ENCODE peak calls at places on chromosome 3, in eight cellular contexts. N is fibroblast of lung; M is endothelial cell; X is activated CD8-positive, alpha-beta T cell treated with anti-CD3 and anti-CD28 coated beads for 36 hours; K is neural crest cell; U is foreskin fibroblast; D is breast epithelium; S is Peyer's patch. C is an unnamed sample.

GRCh38 chr3:30913176-30913575 is 18.7 kb upstream of the GADL1 start:
- DNase-seq in D (no peak), N (no peak), M (no peak), K (no peak), X (no peak), S (no peak), U (no peak), C (no peak)

GRCh38 chr3:186115229-186115996 is 6.5 kb upstream of the ETV5 start:
- DNase-seq in N (no peak), D (no peak), U (no peak), M (no peak), S (no peak), X (no peak), K (no peak), C (no peak)

GRCh38 chr3:72630614-72631344 is 217.5 kb downstream of the SHQ1 start:
- DNase-seq in K (no peak), N (no peak), U (no peak), D (no peak), X (no peak), M (no peak), S (no peak), C (no peak)

GRCh38 chr3:29201609-29202008 is 79.3 kb upstream of the RBMS3 start:
- DNase-seq in N (no peak), S (no peak), M (no peak), U (no peak), X (no peak), K (no peak), D (no peak), C (no peak)

GRCh38 chr3:105399611-105400010 is 32.9 kb downstream of the ALCAM start:
- DNase-seq in X (no peak), U (no peak), M (no peak), S (no peak), D (no peak), K (no peak), N (no peak), C (no peak)

GRCh38 chr3:9279959-9280358 is 30.5 kb upstream of the SRGAP3 start:
- DNase-seq in N (no peak), K (peak; percentile 44), D (no peak), M (no peak), S (no peak), X (no peak), U (peak; percentile 21), C (no peak)

GRCh38 chr3:112500621-112501020 is 1.3 kb upstream of the BTLA start:
- DNase-seq in K (no peak), S (no peak), U (no peak), X (no peak), N (no peak), D (no peak), M (no peak), C (no peak)

GRCh38 chr3:37905987-37906674 is 44.5 kb downstream of the CTDSPL start:
- DNase-seq in M (no peak), S (no peak), X (no peak), K (no peak), N (peak; percentile 65), U (peak; percentile 84), D (no peak), C (no peak)

GRCh38 chr3:149655826-149656599 is 1.8 kb downstream of the WWTR1 start:
- DNase-seq in N (peak; percentile 42), D (no peak), U (no peak), K (no peak), M (no peak), S (no peak), X (no peak), C (no peak)

GRCh38 chr3:8712045-8712870 is 21.3 kb upstream of the CAV3 start:
- DNase-seq in X (no peak), K (no peak), N (peak; percentile 59), U (peak; percentile 80), S (no peak), D (no peak), M (no peak), C (no peak)

GRCh38 chr3:44069276-44069675 is 172.4 kb upstream of the TOPAZ1 start:
- DNase-seq in U (peak; percentile 45), S (no peak), X (no peak), M (no peak), K (no peak), D (no peak), N (no peak), C (no peak)

GRCh38 chr3:182364323-182364722 is 429.0 kb upstream of the ATP11B start:
- DNase-seq in D (no peak), U (no peak), S (no peak), M (no peak), K (no peak), X (no peak), N (no peak), C (no peak)

GRCh38 chr3:173589116-173589515 is 191.6 kb downstream of the NLGN1 start:
- DNase-seq in M (no peak), U (no peak), N (no peak), X (no peak), K (no peak), S (no peak), D (no peak), C (no peak)

DNA sequence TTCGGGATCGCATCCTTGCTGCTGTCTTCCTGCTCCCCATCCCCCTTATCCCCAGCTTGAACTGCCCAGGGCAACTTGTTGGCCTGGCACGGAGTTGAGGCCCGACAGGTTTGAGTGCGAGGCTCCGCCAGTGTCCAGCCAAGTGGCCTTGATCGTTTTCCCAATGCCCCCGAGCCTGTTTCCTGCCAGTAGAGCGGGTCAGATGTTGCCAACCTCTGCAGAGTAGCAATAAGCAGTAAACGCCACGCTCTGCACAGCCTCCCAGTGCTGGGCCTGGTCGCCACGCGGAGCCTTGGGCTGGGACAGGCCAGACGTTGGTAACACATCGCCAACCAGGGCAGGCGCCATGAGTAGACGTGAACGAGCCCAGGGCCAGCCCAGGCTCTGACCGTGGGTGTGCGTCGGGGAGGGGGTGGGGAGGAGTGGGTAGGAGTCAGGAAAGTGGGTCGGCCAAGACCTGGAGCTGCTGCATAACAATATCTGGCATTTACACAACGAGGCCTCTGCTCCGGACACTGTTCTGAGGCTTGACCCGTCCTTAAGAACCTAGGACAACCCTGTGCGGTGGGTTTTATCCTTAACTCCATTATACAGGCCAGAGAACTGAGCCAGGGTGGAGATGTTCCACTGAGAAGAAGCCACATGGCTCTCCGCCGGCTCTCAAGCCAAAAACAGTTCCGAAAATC is 444 bp upstream of the ABHD14A start:
- DNase-seq in K (no peak), M (no peak), S (no peak), N (peak; percentile 19), U (peak; percentile 38), X (peak; percentile 36), D (peak; percentile 75), C (no peak)
- TF ChIP-seq CTCF in K (no peak), M (peak; percentile 10), S (no peak), N (no peak), U (no peak), X (no peak), D (no peak), C (no peak)

GRCh38 chr3:40169983-40170382 is 139.5 kb upstream of the EIF1B start:
- DNase-seq in S (no peak), X (no peak), M (no peak), D (no peak), N (no peak), U (no peak), K (no peak), C (no peak)

GRCh38 chr3:40170395-40170794 is 139.1 kb upstream of the EIF1B start:
- DNase-seq in K (no peak), N (no peak), D (no peak), U (no peak), M (no peak), X (peak; percentile 11), S (no peak), C (no peak)

GRCh38 chr3:40167958-40168357 is 141.5 kb upstream of the EIF1B start:
- DNase-seq in X (no peak), M (no peak), U (no peak), K (no peak), N (no peak), D (no peak), S (no peak), C (no peak)

GRCh38 chr3:40162616-40163015 is 146.9 kb upstream of the EIF1B start:
- DNase-seq in D (no peak), U (no peak), X (no peak), S (no peak), K (no peak), N (no peak), M (no peak), C (no peak)

DNA sequence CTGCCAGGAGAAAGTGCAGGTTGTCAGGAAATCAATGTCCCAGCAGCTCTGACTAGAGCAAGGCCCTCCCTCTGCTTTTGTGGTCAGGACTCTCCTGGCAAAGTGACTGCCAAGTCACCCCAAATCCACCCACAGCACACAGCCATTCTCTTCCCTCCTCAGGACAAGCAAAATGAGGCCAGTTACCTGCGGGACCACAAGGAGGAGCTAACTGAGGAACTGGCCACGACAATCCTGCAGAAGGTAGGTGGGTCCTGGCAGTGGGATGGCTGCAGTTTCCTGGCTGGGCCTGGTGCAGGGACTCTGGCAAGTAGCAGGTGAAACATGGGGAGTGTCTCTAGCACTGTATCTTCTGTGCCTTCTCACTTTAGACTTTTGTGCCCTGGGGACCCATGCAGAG is 142.5 kb upstream of the EIF1B start:
- DNase-seq in M (no peak), U (no peak), N (no peak), D (no peak), K (no peak), S (no peak), X (no peak), C (no peak)
- TF ChIP-seq CTCF in M (no peak), U (no peak), N (no peak), D (no peak), K (no peak), S (no peak), X (no peak), C (no peak)

DNA sequence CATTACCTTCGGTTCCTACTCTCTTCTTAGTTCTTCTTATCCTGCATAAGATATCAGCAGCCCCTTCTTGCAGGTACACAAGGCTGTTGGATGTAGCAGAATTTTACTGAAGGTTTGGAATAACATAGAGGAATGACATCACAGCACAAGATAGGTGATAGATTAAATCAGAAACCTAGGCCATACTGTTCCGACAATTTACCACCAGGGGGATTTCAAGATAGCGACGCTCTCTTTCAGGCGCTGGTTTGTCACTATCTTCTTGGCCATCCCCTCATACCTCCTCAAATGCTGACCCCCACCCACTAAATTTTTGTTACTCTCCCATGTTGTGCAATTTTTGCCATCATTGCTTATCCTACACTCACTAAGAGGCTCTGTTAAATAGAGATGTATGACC is 3.5 kb downstream of the SIDT1 start:
- DNase-seq in D (no peak), U (no peak), K (no peak), N (no peak), S (no peak), M (no peak), X (no peak), C (no peak)
- TF ChIP-seq CTCF in D (no peak), U (no peak), K (peak; percentile 55), N (no peak), S (no peak), M (peak; percentile 73), X (peak; percentile 45), C (peak; percentile 26)

DNA sequence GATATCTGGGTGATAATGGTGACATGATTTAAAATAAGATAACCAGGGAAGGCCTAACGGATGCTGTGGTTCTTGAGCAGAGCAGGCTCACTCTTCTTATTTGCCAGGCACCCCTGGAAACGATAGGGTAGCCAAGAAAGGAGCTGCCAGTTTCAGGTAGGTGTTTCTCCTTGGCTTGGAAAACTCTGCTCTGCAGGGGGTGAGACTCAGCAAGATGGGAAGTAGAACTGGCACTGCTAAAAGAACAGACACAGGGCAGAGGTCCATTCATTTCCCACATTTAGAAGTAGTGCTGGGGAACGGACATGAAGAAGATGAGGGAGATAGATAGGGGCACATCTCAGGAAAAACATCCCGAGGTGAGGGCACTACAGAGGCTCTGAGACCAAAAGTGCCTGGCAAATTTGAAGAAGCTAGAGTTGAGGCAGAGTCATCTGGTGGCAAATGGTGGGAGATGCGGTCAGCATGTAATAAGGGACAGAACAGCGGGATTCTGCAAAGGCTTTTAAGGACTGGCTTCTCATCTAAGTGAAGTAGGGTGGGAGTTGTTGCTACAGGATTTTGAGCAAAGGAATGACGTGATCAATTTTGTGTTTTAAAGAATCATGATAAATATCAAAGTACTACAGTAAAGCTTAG is 323.4 kb upstream of the PLSCR5 start:
- DNase-seq in K (no peak), M (no peak), S (no peak), U (no peak), X (no peak), D (no peak), N (no peak), C (no peak)
- TF ChIP-seq CTCF in K (no peak), M (no peak), S (no peak), U (no peak), X (no peak), D (no peak), N (no peak), C (no peak)

C was measured in mesothelial cell of epicardium.